ENCODE peak calls at places on chromosomes 12 and 14, in ten cellular contexts. V is left cardiac atrium; A is stimulated activated CD4-positive, alpha-beta T cell treated with anti-CD3 and anti-CD28 coated beads, TNF-alpha, amount 100 ng/mL, for 1 hour; B is SK-MEL-5; O is lower leg skin; Z is EL; P is SIG-M5; I is RWPE1; W is LoVo; L is stimulated activated CD8-positive, alpha-beta memory T cell treated with anti-CD3 and anti-CD28 coated beads, Interleukin-2, amount 100 ng/mL, for 48 hours. C is an unnamed sample.
A peak's percentile ranks its signal among the peaks of the same experiment; 100 is the strongest.

GRCh38 chr12:66803972-66804371 is 125.1 kb upstream of the GRIP1 start:
- DNase-seq in I (no peak), P (no peak), A (no peak), W (no peak), Z (no peak), V (no peak), O (no peak), L (no peak), B (no peak), C (no peak)

GRCh38 chr12:129613311-129613710 is 290.5 kb downstream of the TMEM132D start:
- DNase-seq in A (no peak), L (no peak), I (no peak), P (no peak), Z (no peak), W (no peak), B (no peak), O (no peak), V (no peak), C (no peak)

GRCh38 chr14:64644629-64645028 is 59.6 kb upstream of the PLEKHG3 start:
- DNase-seq in V (no peak), A (no peak), W (no peak), I (no peak), B (no peak), P (no peak), Z (no peak), L (no peak), O (peak; percentile 66), C (no peak)

GRCh38 chr14:51430600-51430999 is 190.6 kb downstream of the TMX1 start:
- DNase-seq in L (no peak), P (no peak), O (no peak), A (no peak), Z (peak; percentile 35), V (no peak), B (peak; percentile 95), I (no peak), W (no peak), C (no peak)

GRCh38 chr14:52422650-52423356 is 108.7 kb downstream of the PTGER2 start:
- DNase-seq in P (no peak), I (no peak), Z (no peak), O (no peak), V (no peak), W (no peak), L (no peak), B (no peak), A (no peak), C (no peak)

GRCh38 chr14:63262446-63262845 is 56.3 kb downstream of the GPHB5 start:
- DNase-seq in Z (no peak), B (no peak), V (no peak), L (no peak), W (no peak), P (no peak), O (no peak), A (no peak), I (no peak), C (no peak)

GRCh38 chr12:32051511-32052299 is 54.9 kb upstream of the BICD1 start:
- DNase-seq in I (peak; percentile 83), V (no peak), O (peak; percentile 34), P (peak; percentile 55), W (peak; percentile 41), L (no peak), A (no peak), B (peak; percentile 91), Z (peak; percentile 98), C (no peak)

GRCh38 chr12:127556487-127556886 is 710.5 kb upstream of the TMEM132C start:
- DNase-seq in I (no peak), W (no peak), B (no peak), P (no peak), A (no peak), Z (no peak), V (no peak), L (no peak), O (no peak), C (no peak)

GRCh38 chr12:47577213-47577612 is 128.6 kb downstream of the RPAP3 start:
- DNase-seq in O (no peak), I (no peak), Z (no peak), P (no peak), A (no peak), L (no peak), B (no peak), W (no peak), V (no peak), C (no peak)

GRCh38 chr14:26163761-26164160 is 434.1 kb downstream of the NOVA1 start:
- DNase-seq in Z (no peak), V (no peak), B (peak; percentile 71), W (no peak), P (no peak), A (no peak), L (no peak), O (no peak), I (no peak), C (no peak)

GRCh38 chr12:131443019-131444000 is 267.6 kb upstream of the SFSWAP start:
- DNase-seq in V (no peak), A (no peak), I (no peak), B (no peak), P (no peak), L (no peak), Z (no peak), W (no peak), O (peak; percentile 87), C (no peak)

GRCh38 chr12:108340037-108340436 is 926 bp upstream of the CMKLR1 start:
- DNase-seq in V (peak; percentile 46), L (no peak), B (no peak), O (no peak), P (no peak), Z (no peak), A (no peak), W (no peak), I (no peak), C (no peak)

GRCh38 chr12:49750027-49750977 is 8.9 kb downstream of the TMBIM6 start:
- DNase-seq in V (no peak), I (peak; percentile 44), P (peak; percentile 88), B (peak; percentile 44), O (peak; percentile 4), A (no peak), W (peak; percentile 57), L (no peak), Z (peak; percentile 70), C (peak; percentile 73)

GRCh38 chr12:41959271-41959670 is 185.4 kb downstream of the GXYLT1 start:
- DNase-seq in I (no peak), W (no peak), O (no peak), B (no peak), V (no peak), A (no peak), Z (no peak), L (no peak), P (no peak), C (no peak)

GRCh38 chr12:5217936-5218335 is 174.3 kb downstream of the KCNA5 start:
- DNase-seq in W (no peak), P (no peak), O (no peak), V (no peak), I (no peak), A (no peak), Z (no peak), L (no peak), B (no peak), C (no peak)

GRCh38 chr12:93344876-93345275 is 32.8 kb upstream of the NUDT4 start:
- DNase-seq in B (no peak), P (no peak), O (no peak), W (no peak), L (no peak), Z (no peak), I (no peak), V (no peak), A (no peak), C (no peak)

GRCh38 chr14:68756071-68756481 is 36.8 kb downstream of the ZFP36L1 start:
- DNase-seq in B (no peak), O (no peak), W (no peak), Z (no peak), I (no peak), A (no peak), P (no peak), V (no peak), L (no peak), C (no peak)

GRCh38 chr12:67046062-67046461 is 223.1 kb upstream of the CAND1 start:
- DNase-seq in A (no peak), Z (no peak), I (no peak), L (no peak), W (no peak), B (no peak), P (no peak), O (no peak), V (no peak), C (no peak)

GRCh38 chr14:50362791-50363733 is 33.6 kb downstream of the CDKL1 start:
- DNase-seq in O (no peak), B (no peak), I (no peak), V (no peak), W (no peak), P (no peak), Z (no peak), L (no peak), A (no peak), C (peak; percentile 35)

GRCh38 chr14:67010602-67011001 is 178.6 kb upstream of the GARIN2 start:
- DNase-seq in O (no peak), L (no peak), Z (no peak), B (no peak), A (no peak), P (no peak), W (no peak), I (no peak), V (no peak), C (peak; percentile 18)

GRCh38 chr12:93199831-93200236 is 177.9 kb upstream of the NUDT4 start:
- DNase-seq in P (no peak), V (no peak), W (no peak), I (no peak), L (no peak), B (no peak), A (no peak), Z (no peak), O (no peak), C (peak; percentile 33)

GRCh38 chr12:78918221-78918620 is 53.6 kb downstream of the SYT1 start:
- DNase-seq in A (no peak), Z (no peak), L (no peak), P (no peak), V (no peak), W (no peak), B (no peak), O (no peak), I (no peak), C (no peak)

GRCh38 chr14:38257500-38257899 is 1.6 kb upstream of the CLEC14A start:
- DNase-seq in W (no peak), A (no peak), P (no peak), Z (peak; percentile 18), O (no peak), V (no peak), B (no peak), I (no peak), L (no peak), C (no peak)

GRCh38 chr12:109212460-109213115 is 96.2 kb downstream of the ACACB start:
- DNase-seq in L (no peak), P (no peak), O (no peak), A (no peak), W (no peak), I (no peak), B (no peak), V (no peak), Z (no peak), C (no peak)